ENCODE peak calls at places on chromosomes 7 and 10, in five cellular contexts. X, U, A, R and J are unnamed samples.

GRCh38 chr7:129495987-129496386 is 6.3 kb upstream of the SMKR1 start:
- DNase-seq in X (no peak), U (no peak), A (no peak), R (no peak), J (no peak)

GRCh38 chr10:132608511-132609195 is 71.1 kb downstream of the INPP5A start:
- DNase-seq in X (peak), U (no peak), A (peak), R (no peak), J (no peak)

GRCh38 chr7:5755704-5756131 is 25.7 kb downstream of the RNF216 start:
- DNase-seq in X (no peak), U (no peak), A (no peak), R (no peak), J (no peak)

GRCh38 chr10:35885076-35885475 is 243.0 kb upstream of the FZD8 start:
- DNase-seq in X (no peak), U (no peak), A (no peak), R (peak), J (no peak)

GRCh38 chr7:84714765-84715164 is 472.1 kb downstream of the SEMA3D start:
- DNase-seq in X (no peak), U (no peak), A (no peak), R (peak), J (no peak)

GRCh38 chr10:10209152-10209551 is 808.5 kb upstream of the CELF2 start:
- DNase-seq in X (no peak), U (no peak), A (peak), R (no peak), J (peak)

GRCh38 chr7:71137479-71137878 is 5.5 kb downstream of the GALNT17 start:
- DNase-seq in X (no peak), U (no peak), A (no peak), R (no peak), J (no peak)

GRCh38 chr7:78368781-78369180 is 570.2 kb downstream of the PHTF2 start:
- DNase-seq in X (no peak), U (no peak), A (no peak), R (no peak), J (no peak)

GRCh38 chr10:127919418-127920191 is 12.7 kb downstream of the PTPRE start:
- DNase-seq in X (no peak), U (no peak), A (no peak), R (no peak), J (no peak)

GRCh38 chr10:72846225-72846624 is 47.3 kb upstream of the OIT3 start:
- DNase-seq in X (no peak), U (no peak), A (no peak), R (no peak), J (no peak)

GRCh38 chr10:44651395-44651661 is 259.8 kb upstream of the TMEM72 start:
- DNase-seq in X (no peak), U (no peak), A (no peak), R (no peak), J (no peak)
- H3K27ac ChIP-seq in X (no peak), U (no peak), A (no peak), R (no peak), J (no peak)

GRCh38 chr7:13062596-13062995 is 375.2 kb downstream of the ARL4A start:
- DNase-seq in X (no peak), U (no peak), A (no peak), R (no peak), J (no peak)
- H3K27ac ChIP-seq in X (no peak), U (no peak), A (no peak), R (no peak), J (no peak)

GRCh38 chr10:21927601-21928000 is 75.9 kb downstream of the DNAJC1 start:
- DNase-seq in X (no peak), U (no peak), A (no peak), R (no peak), J (no peak)
- H3K27ac ChIP-seq in X (no peak), U (peak), A (no peak), R (no peak), J (no peak)

DNA sequence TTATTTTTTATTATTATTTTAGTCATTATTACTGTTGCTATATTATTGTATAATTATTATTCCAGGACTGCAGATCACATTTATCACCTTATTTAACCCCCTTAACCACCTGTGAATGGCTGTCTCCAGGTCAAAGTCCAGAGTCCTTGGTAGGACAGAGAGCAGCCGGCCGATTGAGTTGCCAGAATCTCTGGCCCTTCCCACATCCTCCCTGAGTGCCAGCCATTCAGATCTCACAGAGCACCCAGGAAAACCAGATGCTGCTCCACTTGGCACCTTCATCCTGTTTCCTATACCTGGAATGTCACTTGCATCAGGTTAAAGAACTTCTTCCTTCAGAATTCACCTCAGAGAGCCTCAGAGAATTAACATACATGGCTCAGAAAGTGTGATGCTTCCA is 101.1 kb downstream of the ELAPOR2 start:
- DNase-seq in X (no peak), U (no peak), A (peak), R (no peak), J (no peak)
- H3K27ac ChIP-seq in X (no peak), U (no peak), A (no peak), R (no peak), J (no peak)

GRCh38 chr10:68135922-68136718 is 26.8 kb downstream of the MYPN start:
- DNase-seq in X (no peak), U (no peak), A (peak), R (no peak), J (no peak)
- H3K27ac ChIP-seq in X (peak), U (no peak), A (no peak), R (no peak), J (peak)

GRCh38 chr10:102984086-102984485 is 66.0 kb downstream of the CNNM2 start:
- DNase-seq in X (no peak), U (no peak), A (no peak), R (no peak), J (no peak)

GRCh38 chr10:102982281-102982680 is 64.2 kb downstream of the CNNM2 start:
- DNase-seq in X (no peak), U (no peak), A (no peak), R (no peak), J (no peak)

GRCh38 chr10:102988404-102989314 is 70.6 kb downstream of the CNNM2 start:
- DNase-seq in X (no peak), U (no peak), A (no peak), R (no peak), J (no peak)

GRCh38 chr10:102985811-102986210 is 67.7 kb downstream of the CNNM2 start:
- DNase-seq in X (no peak), U (no peak), A (no peak), R (no peak), J (no peak)
- H3K27ac ChIP-seq in X (no peak), U (no peak), A (no peak), R (no peak), J (no peak)

DNA sequence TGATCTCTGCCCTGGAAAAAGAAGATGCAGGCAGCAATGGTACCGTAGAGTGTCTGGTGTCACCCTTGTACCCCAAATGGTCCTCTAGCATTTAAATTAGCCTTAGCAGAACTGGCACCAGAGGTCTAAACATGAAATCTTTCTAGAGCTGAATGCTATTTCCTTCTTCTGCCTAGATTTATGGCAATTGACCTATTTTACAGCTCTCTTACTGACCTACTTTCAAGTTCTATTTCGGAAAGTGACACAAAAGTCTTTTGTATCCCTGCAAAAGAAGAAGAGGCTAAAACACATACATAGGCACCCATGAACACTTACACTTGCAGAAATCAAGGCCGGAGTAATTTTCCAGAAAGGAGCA is 10.1 kb upstream of the ADAM12 start:
- DNase-seq in X (no peak), U (no peak), A (no peak), R (no peak), J (no peak)
- H3K27ac ChIP-seq in X (no peak), U (no peak), A (no peak), R (no peak), J (no peak)